ENCODE peak calls at places on chromosomes 16 and 17, in ten cellular contexts. One of them, this sample, is unnamed.

GRCh38 chr16:69187387-69187890 is 475 bp downstream of the SNTB2 start:
- DNase-seq in gastrocnemius medialis: peak; percentile 59
- DNase-seq in Peyer's patch: peak; percentile 51
- DNase-seq in CD8-positive, alpha-beta memory T cell: peak; percentile 43
- DNase-seq in SK-N-MC: no peak
- DNase-seq in NT2/D1: peak; percentile 6
- DNase-seq in neural progenitor cell: peak; percentile 78
- DNase-seq in cardiac muscle cell: peak; percentile 68
- DNase-seq in H1: peak; percentile 72
- DNase-seq in heart left ventricle: peak; percentile 80
- DNase-seq in this sample: no peak

GRCh38 chr16:56400458-56400857 is 24.9 kb downstream of the AMFR start:
- DNase-seq in gastrocnemius medialis: no peak
- DNase-seq in Peyer's patch: no peak
- DNase-seq in CD8-positive, alpha-beta memory T cell: no peak
- DNase-seq in SK-N-MC: no peak
- DNase-seq in NT2/D1: no peak
- DNase-seq in neural progenitor cell: no peak
- DNase-seq in cardiac muscle cell: no peak
- DNase-seq in H1: no peak
- DNase-seq in heart left ventricle: no peak
- DNase-seq in this sample: no peak

GRCh38 chr16:59684911-59685310 is 950.8 kb upstream of the GOT2 start:
- DNase-seq in gastrocnemius medialis: no peak
- DNase-seq in Peyer's patch: no peak
- DNase-seq in CD8-positive, alpha-beta memory T cell: no peak
- DNase-seq in SK-N-MC: no peak
- DNase-seq in NT2/D1: no peak
- DNase-seq in neural progenitor cell: no peak
- DNase-seq in cardiac muscle cell: no peak
- DNase-seq in H1: no peak
- DNase-seq in heart left ventricle: no peak
- DNase-seq in this sample: no peak

GRCh38 chr16:28205117-28205899 is 6.5 kb downstream of the XPO6 start:
- DNase-seq in gastrocnemius medialis: no peak
- DNase-seq in Peyer's patch: no peak
- DNase-seq in CD8-positive, alpha-beta memory T cell: no peak
- DNase-seq in SK-N-MC: no peak
- DNase-seq in NT2/D1: no peak
- DNase-seq in neural progenitor cell: no peak
- DNase-seq in cardiac muscle cell: no peak
- DNase-seq in H1: no peak
- DNase-seq in heart left ventricle: no peak
- DNase-seq in this sample: no peak

GRCh38 chr17:57990037-57990436 is 2.0 kb upstream of the VEZF1 start:
- DNase-seq in gastrocnemius medialis: no peak
- DNase-seq in Peyer's patch: no peak
- DNase-seq in CD8-positive, alpha-beta memory T cell: no peak
- DNase-seq in SK-N-MC: no peak
- DNase-seq in NT2/D1: no peak
- DNase-seq in neural progenitor cell: no peak
- DNase-seq in cardiac muscle cell: no peak
- DNase-seq in H1: no peak
- DNase-seq in heart left ventricle: no peak
- DNase-seq in this sample: no peak

GRCh38 chr17:332558-333322 is 19.9 kb downstream of the RPH3AL start:
- DNase-seq in gastrocnemius medialis: peak; percentile 61
- DNase-seq in Peyer's patch: no peak
- DNase-seq in CD8-positive, alpha-beta memory T cell: no peak
- DNase-seq in SK-N-MC: no peak
- DNase-seq in NT2/D1: no peak
- DNase-seq in neural progenitor cell: no peak
- DNase-seq in cardiac muscle cell: no peak
- DNase-seq in H1: no peak
- DNase-seq in heart left ventricle: peak; percentile 68
- DNase-seq in this sample: no peak

GRCh38 chr16:25109643-25110042 is 1.9 kb upstream of the LCMT1 start:
- DNase-seq in gastrocnemius medialis: peak; percentile 85
- DNase-seq in Peyer's patch: no peak
- DNase-seq in CD8-positive, alpha-beta memory T cell: no peak
- DNase-seq in SK-N-MC: no peak
- DNase-seq in NT2/D1: no peak
- DNase-seq in neural progenitor cell: no peak
- DNase-seq in cardiac muscle cell: no peak
- DNase-seq in H1: no peak
- DNase-seq in heart left ventricle: no peak
- DNase-seq in this sample: no peak

GRCh38 chr16:70600730-70601129 is 45.6 kb upstream of the IL34 start:
- DNase-seq in gastrocnemius medialis: no peak
- DNase-seq in Peyer's patch: no peak
- DNase-seq in CD8-positive, alpha-beta memory T cell: no peak
- DNase-seq in SK-N-MC: no peak
- DNase-seq in NT2/D1: no peak
- DNase-seq in neural progenitor cell: no peak
- DNase-seq in cardiac muscle cell: no peak
- DNase-seq in H1: no peak
- DNase-seq in heart left ventricle: no peak
- DNase-seq in this sample: no peak

GRCh38 chr17:38418069-38418692 is 10.1 kb upstream of the ARHGAP23 start:
- DNase-seq in gastrocnemius medialis: no peak
- DNase-seq in Peyer's patch: no peak
- DNase-seq in CD8-positive, alpha-beta memory T cell: no peak
- DNase-seq in SK-N-MC: no peak
- DNase-seq in NT2/D1: no peak
- DNase-seq in neural progenitor cell: no peak
- DNase-seq in cardiac muscle cell: no peak
- DNase-seq in H1: no peak
- DNase-seq in heart left ventricle: no peak
- DNase-seq in this sample: no peak

GRCh38 chr16:14523632-14524031 is 106.4 kb downstream of the PARN start:
- DNase-seq in gastrocnemius medialis: no peak
- DNase-seq in Peyer's patch: no peak
- DNase-seq in CD8-positive, alpha-beta memory T cell: no peak
- DNase-seq in SK-N-MC: no peak
- DNase-seq in NT2/D1: no peak
- DNase-seq in neural progenitor cell: peak; percentile 71
- DNase-seq in cardiac muscle cell: peak; percentile 59
- DNase-seq in H1: no peak
- DNase-seq in heart left ventricle: no peak
- DNase-seq in this sample: no peak

GRCh38 chr17:17926840-17927449 is 45.3 kb downstream of the TOM1L2 start:
- DNase-seq in gastrocnemius medialis: no peak
- DNase-seq in Peyer's patch: no peak
- DNase-seq in CD8-positive, alpha-beta memory T cell: no peak
- DNase-seq in SK-N-MC: no peak
- DNase-seq in NT2/D1: no peak
- DNase-seq in neural progenitor cell: no peak
- DNase-seq in cardiac muscle cell: no peak
- DNase-seq in H1: no peak
- DNase-seq in heart left ventricle: no peak
- DNase-seq in this sample: no peak

GRCh38 chr17:58741121-58741625 is 14.5 kb upstream of the PPM1E start:
- DNase-seq in gastrocnemius medialis: peak; percentile 18
- DNase-seq in Peyer's patch: no peak
- DNase-seq in CD8-positive, alpha-beta memory T cell: no peak
- DNase-seq in SK-N-MC: no peak
- DNase-seq in NT2/D1: no peak
- DNase-seq in neural progenitor cell: no peak
- DNase-seq in cardiac muscle cell: no peak
- DNase-seq in H1: no peak
- DNase-seq in heart left ventricle: no peak
- DNase-seq in this sample: no peak

GRCh38 chr17:48522990-48523389 is 7.8 kb downstream of the HOXB1 start:
- DNase-seq in gastrocnemius medialis: no peak
- DNase-seq in Peyer's patch: no peak
- DNase-seq in CD8-positive, alpha-beta memory T cell: no peak
- DNase-seq in SK-N-MC: no peak
- DNase-seq in NT2/D1: no peak
- DNase-seq in neural progenitor cell: no peak
- DNase-seq in cardiac muscle cell: no peak
- DNase-seq in H1: no peak
- DNase-seq in heart left ventricle: no peak
- DNase-seq in this sample: no peak

GRCh38 chr16:84281077-84281476 is 13.6 kb upstream of the WFDC1 start:
- DNase-seq in gastrocnemius medialis: no peak
- DNase-seq in Peyer's patch: no peak
- DNase-seq in CD8-positive, alpha-beta memory T cell: no peak
- DNase-seq in SK-N-MC: no peak
- DNase-seq in NT2/D1: no peak
- DNase-seq in neural progenitor cell: peak; percentile 36
- DNase-seq in cardiac muscle cell: peak; percentile 31
- DNase-seq in H1: peak; percentile 74
- DNase-seq in heart left ventricle: no peak
- DNase-seq in this sample: no peak

GRCh38 chr16:31899505-31899904 is 25.9 kb downstream of the ZNF267 start:
- DNase-seq in gastrocnemius medialis: no peak
- DNase-seq in Peyer's patch: no peak
- DNase-seq in CD8-positive, alpha-beta memory T cell: no peak
- DNase-seq in SK-N-MC: no peak
- DNase-seq in NT2/D1: no peak
- DNase-seq in neural progenitor cell: no peak
- DNase-seq in cardiac muscle cell: no peak
- DNase-seq in H1: no peak
- DNase-seq in heart left ventricle: no peak
- DNase-seq in this sample: no peak

GRCh38 chr16:31893824-31894223 is 20.2 kb downstream of the ZNF267 start:
- DNase-seq in gastrocnemius medialis: no peak
- DNase-seq in Peyer's patch: no peak
- DNase-seq in CD8-positive, alpha-beta memory T cell: no peak
- DNase-seq in SK-N-MC: no peak
- DNase-seq in NT2/D1: no peak
- DNase-seq in neural progenitor cell: no peak
- DNase-seq in cardiac muscle cell: no peak
- DNase-seq in H1: no peak
- DNase-seq in heart left ventricle: no peak
- DNase-seq in this sample: no peak

GRCh38 chr16:31897283-31897682 is 23.7 kb downstream of the ZNF267 start:
- DNase-seq in gastrocnemius medialis: no peak
- DNase-seq in Peyer's patch: no peak
- DNase-seq in CD8-positive, alpha-beta memory T cell: no peak
- DNase-seq in SK-N-MC: no peak
- DNase-seq in NT2/D1: no peak
- DNase-seq in neural progenitor cell: no peak
- DNase-seq in cardiac muscle cell: no peak
- DNase-seq in H1: no peak
- DNase-seq in heart left ventricle: no peak
- DNase-seq in this sample: no peak
- H3K9me3 ChIP-seq in gastrocnemius medialis: peaks cover 10% of the 10 kb centered on the region
- H3K9me3 ChIP-seq in Peyer's patch: no peaks in the 10 kb centered on the region
- H3K9me3 ChIP-seq in CD8-positive, alpha-beta memory T cell: no peaks in the 10 kb centered on the region
- H3K9me3 ChIP-seq in SK-N-MC: peaks cover 28% of the 10 kb centered on the region
- H3K9me3 ChIP-seq in NT2/D1: peaks cover 42% of the 10 kb centered on the region
- H3K9me3 ChIP-seq in neural progenitor cell: peaks cover 17% of the 10 kb centered on the region
- H3K9me3 ChIP-seq in cardiac muscle cell: no peaks in the 10 kb centered on the region
- H3K9me3 ChIP-seq in H1: peaks cover 16% of the 10 kb centered on the region
- H3K9me3 ChIP-seq in heart left ventricle: no peaks in the 10 kb centered on the region
- H3K9me3 ChIP-seq in this sample: no peaks in the 10 kb centered on the region

DNA sequence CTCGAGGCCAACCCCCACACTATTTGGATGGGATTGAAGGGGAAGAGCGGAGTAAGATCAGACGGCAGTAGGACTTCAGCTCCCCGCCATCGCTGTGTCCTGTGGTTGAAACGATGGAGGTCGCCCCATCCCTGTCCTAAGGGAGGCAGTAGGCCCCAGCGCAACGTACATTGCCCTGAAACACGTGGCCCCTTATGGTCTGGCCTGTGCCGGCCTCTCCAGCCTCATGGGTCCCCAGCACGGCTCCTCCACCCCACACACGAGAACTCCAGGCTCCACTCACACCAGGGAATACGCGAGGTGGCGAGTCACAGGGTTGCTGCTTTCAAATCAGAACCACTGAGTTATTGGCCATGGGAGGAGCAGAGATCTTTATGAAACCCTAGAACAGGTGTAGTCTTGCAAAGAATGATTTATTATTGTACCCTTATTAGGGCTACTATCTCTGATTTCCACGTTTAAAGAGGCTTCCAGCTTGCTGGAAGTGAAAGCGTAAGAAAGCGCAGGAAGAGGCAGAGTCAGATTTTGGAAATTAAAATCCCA is 669 bp upstream of the DCTPP1 start:
- DNase-seq in gastrocnemius medialis: no peak
- DNase-seq in Peyer's patch: no peak
- DNase-seq in CD8-positive, alpha-beta memory T cell: no peak
- DNase-seq in SK-N-MC: no peak
- DNase-seq in NT2/D1: no peak
- DNase-seq in neural progenitor cell: no peak
- DNase-seq in cardiac muscle cell: no peak
- DNase-seq in H1: no peak
- DNase-seq in heart left ventricle: no peak
- DNase-seq in this sample: no peak
- H3K4me3 ChIP-seq in gastrocnemius medialis: peak overlapping the region; percentile 80
- H3K4me3 ChIP-seq in Peyer's patch: peak overlapping the region; percentile 72
- H3K4me3 ChIP-seq in CD8-positive, alpha-beta memory T cell: peak overlapping the region; percentile 35
- H3K4me3 ChIP-seq in SK-N-MC: peak overlapping the region; percentile 99
- H3K4me3 ChIP-seq in NT2/D1: peak overlapping the region; percentile 0
- H3K4me3 ChIP-seq in neural progenitor cell: no peak overlapping the region
- H3K4me3 ChIP-seq in cardiac muscle cell: no peak overlapping the region
- H3K4me3 ChIP-seq in H1: no peak overlapping the region
- H3K4me3 ChIP-seq in heart left ventricle: peak overlapping the region; percentile 71
- H3K4me3 ChIP-seq in this sample: no peak overlapping the region

DNA sequence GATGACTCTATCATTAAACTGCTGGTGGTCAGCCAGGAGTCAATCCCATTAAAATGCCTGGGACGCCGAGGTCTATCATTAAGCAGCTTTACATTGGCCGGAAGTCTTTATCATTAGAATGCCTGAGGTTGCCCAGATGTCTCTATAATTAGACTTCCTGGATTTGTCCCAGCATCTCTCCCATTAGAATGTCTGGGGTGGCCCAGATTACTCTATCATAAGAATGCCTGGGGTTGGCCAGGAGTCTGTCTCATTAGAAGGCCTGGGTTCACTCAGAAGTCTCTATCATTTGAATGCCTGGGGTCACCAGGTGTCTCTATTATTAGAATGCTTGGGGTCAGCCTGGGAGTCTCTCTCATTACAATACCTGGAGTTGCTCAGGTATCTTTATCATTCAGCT is 2227.2 kb downstream of the TP53TG3F start:
- DNase-seq in gastrocnemius medialis: no peak
- DNase-seq in Peyer's patch: no peak
- DNase-seq in CD8-positive, alpha-beta memory T cell: no peak
- DNase-seq in SK-N-MC: no peak
- DNase-seq in NT2/D1: no peak
- DNase-seq in neural progenitor cell: no peak
- DNase-seq in cardiac muscle cell: no peak
- DNase-seq in H1: no peak
- DNase-seq in heart left ventricle: no peak
- DNase-seq in this sample: no peak
- H3K9me3 ChIP-seq in gastrocnemius medialis: no peaks in the 10 kb centered on the region
- H3K9me3 ChIP-seq in Peyer's patch: no peaks in the 10 kb centered on the region
- H3K9me3 ChIP-seq in CD8-positive, alpha-beta memory T cell: peaks cover 6% of the 10 kb centered on the region
- H3K9me3 ChIP-seq in SK-N-MC: no peaks in the 10 kb centered on the region
- H3K9me3 ChIP-seq in NT2/D1: no peaks in the 10 kb centered on the region
- H3K9me3 ChIP-seq in neural progenitor cell: peaks cover 10% of the 10 kb centered on the region
- H3K9me3 ChIP-seq in cardiac muscle cell: no peaks in the 10 kb centered on the region
- H3K9me3 ChIP-seq in H1: peaks cover 32% of the 10 kb centered on the region
- H3K9me3 ChIP-seq in heart left ventricle: no peaks in the 10 kb centered on the region
- H3K9me3 ChIP-seq in this sample: peaks cover 2% of the 10 kb centered on the region

DNA sequence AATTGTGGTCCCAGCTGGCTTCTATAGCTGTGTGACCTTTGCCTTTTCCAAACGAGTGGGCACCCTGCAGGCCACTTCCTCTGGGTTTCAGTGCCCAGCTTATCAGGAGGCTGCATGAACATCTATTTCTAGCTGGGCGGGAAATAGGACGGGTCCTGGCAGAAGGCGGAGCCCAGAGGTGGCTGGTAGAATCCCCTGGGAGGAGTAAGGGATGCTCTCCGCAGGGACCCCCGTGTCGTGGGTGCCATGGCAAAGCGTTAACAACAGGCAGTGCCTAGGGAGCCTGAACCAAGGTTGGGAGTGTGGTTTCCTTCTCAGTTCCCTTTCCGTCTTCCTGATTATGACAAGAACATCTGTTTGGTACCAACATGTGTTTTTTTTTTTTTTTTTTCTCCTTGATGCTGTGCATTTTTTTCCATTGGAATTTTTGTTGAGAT is 58.2 kb downstream of the PLCG2 start:
- DNase-seq in gastrocnemius medialis: no peak
- DNase-seq in Peyer's patch: no peak
- DNase-seq in CD8-positive, alpha-beta memory T cell: no peak
- DNase-seq in SK-N-MC: no peak
- DNase-seq in NT2/D1: no peak
- DNase-seq in neural progenitor cell: no peak
- DNase-seq in cardiac muscle cell: no peak
- DNase-seq in H1: no peak
- DNase-seq in heart left ventricle: no peak
- DNase-seq in this sample: no peak
- H3K4me3 ChIP-seq in gastrocnemius medialis: no peak overlapping the region
- H3K4me3 ChIP-seq in Peyer's patch: no peak overlapping the region
- H3K4me3 ChIP-seq in CD8-positive, alpha-beta memory T cell: no peak overlapping the region
- H3K4me3 ChIP-seq in SK-N-MC: no peak overlapping the region
- H3K4me3 ChIP-seq in NT2/D1: no peak overlapping the region
- H3K4me3 ChIP-seq in neural progenitor cell: no peak overlapping the region
- H3K4me3 ChIP-seq in cardiac muscle cell: no peak overlapping the region
- H3K4me3 ChIP-seq in H1: no peak overlapping the region
- H3K4me3 ChIP-seq in heart left ventricle: no peak overlapping the region
- H3K4me3 ChIP-seq in this sample: no peak overlapping the region